ENCODE peak calls at places on chromosome 3, in five cellular contexts. K is heart left ventricle, U is A549, V is hepatocyte, S is lower lobe of right lung. E is an unnamed sample.

GRCh38 chr3:51676102-51676640 is 5.1 kb downstream of the TEX264 start:
- DNase-seq in V (no peak), U (no peak), S (no peak), K (no peak), E (no peak)

GRCh38 chr3:57157666-57158065 is 7.5 kb downstream of the IL17RD start:
- DNase-seq in S (no peak), K (no peak), U (no peak), V (no peak), E (no peak)

GRCh38 chr3:146390967-146391366 is 78.4 kb downstream of the PLSCR2 start:
- DNase-seq in S (no peak), V (no peak), K (no peak), U (peak; percentile 21), E (no peak)

GRCh38 chr3:191151653-191152052 is 47.4 kb upstream of the OSTN start:
- DNase-seq in K (no peak), V (no peak), S (no peak), U (no peak), E (no peak)

GRCh38 chr3:13379191-13379830 is 40.8 kb downstream of the NUP210 start:
- DNase-seq in V (peak; percentile 60), S (no peak), U (no peak), K (peak; percentile 49), E (no peak)

GRCh38 chr3:191148131-191148530 is 50.9 kb upstream of the OSTN start:
- DNase-seq in S (no peak), V (no peak), U (no peak), K (no peak), E (no peak)

GRCh38 chr3:48636149-48636548 is 888 bp upstream of the SLC26A6 start:
- DNase-seq in V (no peak), S (no peak), K (no peak), U (no peak), E (no peak)

GRCh38 chr3:15685927-15686326 is 84.4 kb downstream of the BTD start:
- DNase-seq in K (no peak), U (no peak), S (no peak), V (no peak), E (peak; percentile 22)

GRCh38 chr3:131107637-131108433 is 81.2 kb downstream of the NEK11 start:
- DNase-seq in U (peak; percentile 12), K (no peak), S (no peak), V (no peak), E (no peak)

GRCh38 chr3:126607214-126607908 is 47.6 kb downstream of the TXNRD3 start:
- DNase-seq in U (no peak), V (no peak), S (no peak), K (no peak), E (no peak)

GRCh38 chr3:157605356-157605755 is 102.1 kb upstream of the VEPH1 start:
- DNase-seq in S (no peak), V (no peak), K (no peak), U (no peak), E (no peak)

GRCh38 chr3:191141728-191142127 is 57.3 kb upstream of the OSTN start:
- DNase-seq in K (no peak), V (no peak), U (peak; percentile 34), S (no peak), E (no peak)

GRCh38 chr3:134312072-134312872 is 61.6 kb upstream of the RYK start:
- DNase-seq in V (no peak), K (no peak), S (peak; percentile 70), U (no peak), E (no peak)

GRCh38 chr3:60536420-60536819 is 714.8 kb downstream of the FHIT start:
- DNase-seq in V (no peak), S (no peak), U (no peak), K (no peak), E (no peak)

GRCh38 chr3:38165722-38166387 is 518 bp downstream of the OXSR1 start:
- DNase-seq in S (peak; percentile 81), V (peak; percentile 75), U (peak; percentile 62), K (peak; percentile 70), E (no peak)

DNA sequence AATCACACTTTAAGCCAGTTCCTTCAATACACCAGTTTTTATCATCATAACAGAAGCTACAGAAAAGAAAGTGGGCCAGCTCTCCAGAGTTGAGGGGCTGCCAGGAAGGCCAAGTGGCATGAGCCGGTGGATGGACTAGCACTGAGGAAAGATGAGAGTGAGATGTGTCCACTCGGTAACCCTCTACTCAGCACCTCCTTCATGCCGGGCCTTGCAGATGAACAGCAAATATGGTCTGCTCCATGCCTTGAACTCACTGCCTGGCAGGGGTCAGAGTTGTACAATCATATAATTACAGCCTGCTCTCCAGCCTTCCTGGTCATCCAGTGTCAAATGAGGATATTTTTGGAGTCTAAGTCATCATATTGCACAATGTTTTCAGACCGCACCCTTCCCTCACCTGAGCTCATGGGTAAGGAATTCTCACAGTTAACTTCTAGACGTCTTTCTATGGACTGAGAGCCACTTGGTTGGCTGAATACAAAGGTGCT is 4.9 kb downstream of the MGLL start:
- DNase-seq in S (no peak), U (peak; percentile 85), K (no peak), V (peak; percentile 70), E (no peak)
- H3K4me1 ChIP-seq in S (peaks cover 72% of the 10 kb centered on the region), U (peaks cover 55% of the 10 kb centered on the region), K (peaks cover 88% of the 10 kb centered on the region), V (peaks cover 55% of the 10 kb centered on the region), E (peaks cover 3% of the 10 kb centered on the region)

GRCh38 chr3:167772992-167773391 is 37.5 kb downstream of the SERPINI1 start:
- DNase-seq in K (no peak), U (no peak), S (no peak), V (no peak), E (no peak)

GRCh38 chr3:167780214-167780613 is 44.7 kb downstream of the SERPINI1 start:
- DNase-seq in K (no peak), S (no peak), U (no peak), V (no peak), E (no peak)

GRCh38 chr3:167773584-167773983 is 38.1 kb downstream of the SERPINI1 start:
- DNase-seq in V (no peak), K (no peak), S (no peak), U (no peak), E (no peak)

GRCh38 chr3:167777356-167777755 is 41.8 kb downstream of the SERPINI1 start:
- DNase-seq in U (no peak), K (no peak), S (no peak), V (no peak), E (no peak)

DNA sequence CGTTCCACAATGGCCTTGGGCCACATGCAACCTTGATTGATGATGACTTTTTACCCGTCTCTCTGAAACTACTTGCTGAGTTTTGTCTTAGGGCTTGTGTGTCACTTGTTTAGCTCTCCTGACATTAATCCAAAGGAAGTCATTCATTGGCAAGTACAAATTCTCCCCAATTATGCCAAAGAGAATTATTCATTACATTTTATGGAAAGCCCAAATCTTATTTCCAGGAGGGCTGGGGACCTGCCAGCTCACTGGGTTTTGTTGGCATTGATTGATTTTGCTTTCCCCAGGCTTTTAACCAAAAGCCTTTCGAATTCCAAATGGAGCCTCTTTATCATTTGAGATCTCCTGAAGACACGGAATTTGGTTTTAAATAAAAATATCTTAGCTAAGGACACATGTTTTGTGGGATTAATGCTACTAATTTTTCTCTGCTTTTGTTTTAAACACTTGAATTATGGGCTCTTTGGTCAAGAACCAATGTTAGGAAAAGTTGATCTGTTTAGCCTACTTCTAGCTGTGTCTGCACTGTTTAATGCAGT is 40.7 kb downstream of the SERPINI1 start:
- DNase-seq in U (no peak), S (no peak), K (no peak), V (no peak), E (no peak)
- H3K4me1 ChIP-seq in U (no peaks in the 10 kb centered on the region), S (no peaks in the 10 kb centered on the region), K (no peaks in the 10 kb centered on the region), V (no peaks in the 10 kb centered on the region), E (no peaks in the 10 kb centered on the region)

DNA sequence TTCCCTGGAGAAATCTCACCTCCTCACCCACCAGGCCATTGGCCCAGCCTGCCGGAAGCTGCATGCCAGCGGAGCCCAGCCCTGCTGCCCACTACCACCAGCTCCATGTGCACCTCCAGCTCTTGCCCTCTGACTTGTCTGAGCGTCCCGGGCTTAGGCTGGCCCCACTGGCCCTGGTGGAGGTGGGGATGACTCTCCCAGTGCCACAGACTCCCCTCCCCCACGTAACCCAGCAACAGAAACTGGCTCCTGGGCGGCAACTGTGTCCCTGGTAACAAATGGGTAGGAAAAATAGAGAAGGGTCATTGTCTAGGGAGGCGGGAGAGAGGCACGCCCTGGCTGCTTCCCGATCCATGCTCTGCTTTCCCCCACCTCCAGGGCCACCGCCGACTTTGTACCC is 11.0 kb upstream of the SEMA3B start:
- DNase-seq in S (no peak), U (no peak), V (no peak), K (no peak), E (no peak)
- H3K4me1 ChIP-seq in S (peaks cover 70% of the 10 kb centered on the region), U (peaks cover 16% of the 10 kb centered on the region), V (peaks cover 18% of the 10 kb centered on the region), K (peaks cover 65% of the 10 kb centered on the region), E (peaks cover 13% of the 10 kb centered on the region)

DNA sequence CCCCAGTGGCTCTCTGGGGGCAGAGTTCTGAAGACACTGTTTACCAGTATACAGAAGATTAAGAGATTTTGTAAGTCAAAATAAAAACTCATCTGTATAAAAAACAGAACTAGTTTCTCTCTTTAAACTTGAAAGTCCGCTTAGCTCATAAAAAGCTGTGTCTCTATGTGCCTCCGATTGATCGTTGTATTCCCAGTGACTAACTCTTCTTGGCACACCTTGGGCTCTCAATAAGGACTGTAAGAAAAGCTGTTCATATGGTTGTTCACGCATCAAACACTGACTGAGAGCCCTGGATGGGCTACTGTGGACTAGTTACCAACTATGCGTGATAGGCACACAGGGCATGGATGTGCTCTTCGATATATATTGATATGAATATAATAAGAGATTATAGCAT is 107.9 kb downstream of the P3H2 start:
- DNase-seq in K (no peak), S (no peak), U (peak; percentile 42), V (peak; percentile 15), E (no peak)
- H3K4me1 ChIP-seq in K (no peaks in the 10 kb centered on the region), S (no peaks in the 10 kb centered on the region), U (peaks cover 56% of the 10 kb centered on the region), V (peaks cover 27% of the 10 kb centered on the region), E (no peaks in the 10 kb centered on the region)

GRCh38 chr3:181909241-181909640 is 197.5 kb downstream of the SOX2 start:
- DNase-seq in S (no peak), K (no peak), U (no peak), V (no peak), E (no peak)

GRCh38 chr3:181916018-181916417 is 204.3 kb downstream of the SOX2 start:
- DNase-seq in U (no peak), V (no peak), S (no peak), K (no peak), E (no peak)

GRCh38 chr3:181912384-181912783 is 200.7 kb downstream of the SOX2 start:
- DNase-seq in U (no peak), V (no peak), S (no peak), K (no peak), E (no peak)

GRCh38 chr3:181915556-181915955 is 203.8 kb downstream of the SOX2 start:
- DNase-seq in K (no peak), V (no peak), S (no peak), U (no peak), E (no peak)

DNA sequence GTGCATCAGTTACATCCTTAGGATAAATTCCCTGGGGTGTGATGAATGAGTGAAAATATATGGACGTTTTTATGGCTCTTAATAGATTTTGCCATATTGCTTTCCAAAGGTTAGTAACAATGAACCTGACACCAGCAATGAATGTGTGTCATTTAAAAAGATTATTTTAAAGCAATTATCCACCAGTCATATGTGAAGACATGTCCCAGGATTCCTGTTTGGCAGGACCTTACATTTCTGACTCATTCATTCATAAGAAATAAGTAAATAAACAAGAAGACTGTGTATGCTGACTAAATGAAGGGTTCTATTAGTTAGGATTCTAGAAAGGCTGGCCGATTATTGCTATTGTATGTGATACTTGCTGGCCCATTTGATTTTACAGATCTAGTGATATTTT is 201.5 kb downstream of the SOX2 start:
- DNase-seq in U (peak; percentile 4), K (no peak), S (no peak), V (no peak), E (no peak)
- H3K4me1 ChIP-seq in U (peaks cover 11% of the 10 kb centered on the region), K (no peaks in the 10 kb centered on the region), S (no peaks in the 10 kb centered on the region), V (no peaks in the 10 kb centered on the region), E (no peaks in the 10 kb centered on the region)

E was measured in CD4-positive, alpha-beta memory T cell.